ENCODE peak calls at places on chromosomes 6 and 20, in six cellular contexts. C is spleen, R is GM13976, P is AG04450, A is BE2C, Q is neural crest cell. K is an unnamed sample.

GRCh38 chr6:111591901-111592461 is 13.7 kb downstream of the TRAF3IP2 start:
- DNase-seq in A (no peak), P (no peak), Q (no peak), R (no peak), C (no peak), K (no peak)

GRCh38 chr6:152135755-152136448 is 328.4 kb downstream of the ESR1 start:
- DNase-seq in A (no peak), Q (no peak), R (no peak), P (no peak), C (no peak), K (no peak)

GRCh38 chr20:63323298-63323820 is 30.4 kb downstream of the COL20A1 start:
- DNase-seq in R (no peak), C (no peak), P (no peak), Q (no peak), A (no peak), K (no peak)

GRCh38 chr6:26556263-26557070 is 18.3 kb downstream of the HMGN4 start:
- DNase-seq in R (no peak), P (peak; percentile 84), A (peak; percentile 75), Q (peak; percentile 57), C (no peak), K (no peak)

GRCh38 chr20:50689864-50690263 is 1.5 kb downstream of the RIPOR3 start:
- DNase-seq in R (no peak), C (no peak), Q (no peak), P (no peak), A (peak; percentile 40), K (no peak)

GRCh38 chr6:39184906-39185580 is 44.2 kb downstream of the KCNK5 start:
- DNase-seq in Q (no peak), R (no peak), A (no peak), C (no peak), P (no peak), K (no peak)

GRCh38 chr20:53739799-53740785 is 146.5 kb upstream of the ZNF217 start:
- DNase-seq in P (no peak), C (no peak), R (no peak), A (no peak), Q (no peak), K (no peak)

GRCh38 chr20:39778847-39779641 is 816.9 kb downstream of the DHX35 start:
- DNase-seq in C (no peak), Q (no peak), P (no peak), R (no peak), A (no peak), K (no peak)

GRCh38 chr6:141301779-141302178 is 830.9 kb upstream of the GJE1 start:
- DNase-seq in Q (no peak), C (no peak), R (no peak), A (no peak), P (no peak), K (no peak)

GRCh38 chr6:160972111-160972510 is 19.5 kb upstream of the MAP3K4 start:
- DNase-seq in Q (no peak), A (no peak), P (peak; percentile 90), R (no peak), C (no peak), K (no peak)

GRCh38 chr6:145453376-145453775 is 281.9 kb downstream of the EPM2A start:
- DNase-seq in P (no peak), Q (no peak), R (no peak), A (no peak), C (no peak), K (no peak)
- TF ChIP-seq CTCF in P (peak; percentile 49), Q (peak; percentile 57), R (no peak), A (peak; percentile 35), C (no peak), K (no peak)

GRCh38 chr6:7000825-7001777 is 106.7 kb upstream of the RREB1 start:
- DNase-seq in Q (no peak), C (no peak), R (no peak), P (no peak), A (no peak), K (no peak)
- TF ChIP-seq CTCF in Q (no peak), C (no peak), R (no peak), P (no peak), A (no peak), K (no peak)

GRCh38 chr6:17585766-17586502 is 14.2 kb upstream of the FAM8A1 start:
- DNase-seq in R (no peak), A (no peak), P (no peak), C (no peak), Q (no peak), K (no peak)
- TF ChIP-seq CTCF in R (no peak), A (no peak), P (no peak), C (no peak), Q (peak; percentile 27), K (no peak)

GRCh38 chr6:169950558-169950957 is 199.1 kb downstream of the ERMARD start:
- DNase-seq in P (no peak), C (no peak), A (peak; percentile 37), Q (no peak), R (no peak), K (no peak)
- TF ChIP-seq CTCF in P (no peak), C (no peak), A (peak; percentile 48), Q (peak; percentile 23), R (peak; percentile 19), K (no peak)

DNA sequence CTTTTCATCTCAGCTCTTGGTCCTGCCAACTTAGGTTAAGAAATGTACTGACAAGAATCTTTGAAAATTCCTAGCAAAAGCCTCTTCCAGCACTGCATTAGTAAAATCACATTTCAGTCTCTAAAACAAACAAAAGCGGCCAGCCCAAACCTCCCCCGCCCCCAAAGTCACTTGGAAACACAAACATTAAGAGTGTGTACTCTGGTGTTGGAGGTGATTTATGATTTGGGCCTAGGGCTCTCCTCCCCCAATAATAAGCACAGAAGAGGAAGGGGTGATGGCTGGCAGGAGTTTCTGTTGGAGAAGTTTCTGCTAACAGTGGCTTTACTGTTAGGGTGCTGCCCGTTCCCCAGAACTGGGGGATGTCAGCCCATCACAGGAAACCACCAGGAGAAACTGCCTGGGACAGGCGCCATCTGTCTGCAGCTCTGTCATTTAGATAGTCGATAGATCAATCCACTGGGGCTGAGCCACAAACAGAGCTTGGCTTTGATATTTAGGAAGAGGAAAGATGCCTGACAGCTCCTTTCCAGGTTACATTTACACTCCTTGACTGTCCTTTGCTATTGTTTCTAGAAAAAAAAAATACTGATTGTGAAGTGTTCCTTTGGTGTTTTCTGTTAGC is 199.5 kb downstream of the CD83 start:
- DNase-seq in A (no peak), P (no peak), R (peak; percentile 58), Q (no peak), C (no peak), K (peak; percentile 42)
- TF ChIP-seq CTCF in A (peak; percentile 26), P (peak; percentile 12), R (peak; percentile 43), Q (peak; percentile 13), C (no peak), K (no peak)

GRCh38 chr20:62119591-62120364 is 2.5 kb upstream of the LSM14B start:
- DNase-seq in P (no peak), C (no peak), R (no peak), A (no peak), Q (no peak), K (no peak)

GRCh38 chr20:62117362-62117646 is 5.0 kb upstream of the LSM14B start:
- DNase-seq in R (no peak), C (no peak), A (peak; percentile 35), P (no peak), Q (no peak), K (no peak)

GRCh38 chr20:62119101-62119500 is 3.2 kb upstream of the LSM14B start:
- DNase-seq in C (no peak), P (no peak), Q (no peak), A (no peak), R (no peak), K (no peak)

GRCh38 chr20:62117658-62118057 is 4.6 kb upstream of the LSM14B start:
- DNase-seq in Q (no peak), P (no peak), C (peak; percentile 93), R (no peak), A (no peak), K (no peak)

DNA sequence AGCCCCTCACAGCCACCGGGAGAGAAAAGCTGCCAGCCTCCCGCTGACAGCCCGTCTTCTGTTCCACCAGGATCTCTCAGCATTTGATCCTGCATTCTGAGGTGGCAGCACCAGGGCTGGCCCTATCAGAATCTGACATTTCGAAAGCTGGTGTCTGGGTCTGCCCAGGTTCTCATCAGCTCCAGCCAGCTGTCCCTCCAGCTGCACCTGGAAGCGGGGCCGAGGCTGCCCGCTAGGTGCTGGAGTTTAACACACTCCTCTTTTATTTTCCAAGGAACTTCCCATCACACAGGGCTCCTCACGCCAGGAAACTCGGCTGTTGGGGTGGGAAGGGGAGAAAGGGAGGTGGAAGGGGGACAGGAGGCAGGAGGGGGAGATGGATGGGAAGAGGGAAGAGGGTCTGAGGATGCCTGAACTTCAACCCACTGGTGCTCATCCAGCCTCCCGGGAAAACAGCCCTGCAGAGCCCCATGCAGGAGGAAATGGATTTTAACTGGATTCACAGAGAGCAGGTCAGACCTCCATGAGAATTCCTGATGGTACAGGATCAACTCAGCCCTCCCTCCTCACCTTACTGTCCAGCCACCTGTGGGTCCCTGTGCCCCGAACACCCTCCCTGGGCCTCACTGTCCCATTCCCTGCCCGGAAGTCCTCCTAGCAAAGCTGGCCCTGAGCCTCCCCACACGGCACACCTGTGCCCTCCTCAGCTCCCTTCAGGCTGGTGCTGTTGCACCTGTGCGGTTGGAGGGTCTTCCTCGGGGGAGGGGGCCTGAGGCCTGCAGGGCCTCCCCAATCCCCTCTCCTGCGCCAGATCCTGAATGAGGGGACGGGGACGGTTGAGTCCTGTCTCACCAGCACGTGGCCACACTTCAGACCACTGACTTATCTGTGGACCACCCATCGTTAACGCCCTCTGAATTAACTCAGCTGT is 3.9 kb upstream of the LSM14B start:
- DNase-seq in R (no peak), P (no peak), A (no peak), C (no peak), Q (no peak), K (no peak)
- TF ChIP-seq CTCF in R (no peak), P (no peak), A (no peak), C (no peak), Q (no peak), K (no peak)

GRCh38 chr20:33679758-33680485 is 5.7 kb upstream of the NECAB3 start:
- DNase-seq in R (peak; percentile 80), A (no peak), P (no peak), Q (no peak), C (peak; percentile 86), K (peak; percentile 82)
- TF ChIP-seq CTCF in R (no peak), A (no peak), P (no peak), Q (no peak), C (no peak), K (no peak)

GRCh38 chr6:127550403-127550802 is 26.6 kb upstream of the C6orf58 start:
- DNase-seq in R (no peak), P (no peak), A (no peak), C (no peak), Q (no peak), K (no peak)

GRCh38 chr6:127547215-127547614 is 28.1 kb upstream of the MTCL3 start:
- DNase-seq in C (no peak), P (no peak), A (peak; percentile 32), Q (no peak), R (no peak), K (no peak)

GRCh38 chr6:127547909-127548649 is 28.9 kb upstream of the C6orf58 start:
- DNase-seq in A (no peak), Q (no peak), R (no peak), C (no peak), P (no peak), K (no peak)
- TF ChIP-seq CTCF in A (no peak), Q (no peak), R (no peak), C (no peak), P (peak; percentile 41), K (no peak)

GRCh38 chr6:11710968-11711643 is 67.5 kb downstream of the ADTRP start:
- DNase-seq in Q (no peak), C (no peak), P (no peak), R (peak; percentile 41), A (no peak), K (no peak)
- TF ChIP-seq CTCF in Q (no peak), C (no peak), P (no peak), R (no peak), A (no peak), K (no peak)